ENCODE peak calls at places on chromosomes 6 and 20, in nine cellular contexts. Z is AG08396; E is D341Med; H is GM20000; I is SW 1271; X is AML-193; W is right cardiac atrium; Q is fibroblast of the aortic adventitia; F is activated CD4-positive, alpha-beta T cell treated with anti-CD3 and anti-CD28 coated beads, Interleukin-2, amount 50 U/mL, for 1 hour. D is an unnamed sample.

GRCh38 chr6:97666889-97667288 is 383.9 kb upstream of the MMS22L start:
- DNase-seq in Z (no peak), E (no peak), H (no peak), I (no peak), X (no peak), W (no peak), Q (no peak), F (no peak), D (no peak)

GRCh38 chr6:9250852-9251251 is 815.5 kb upstream of the SLC35B3 start:
- DNase-seq in Z (peak), E (peak), H (peak), I (peak), X (no peak), W (no peak), Q (peak), F (no peak), D (no peak)

GRCh38 chr6:97850458-97851218 is 567.6 kb upstream of the MMS22L start:
- DNase-seq in Z (no peak), E (no peak), H (no peak), I (no peak), X (no peak), W (no peak), Q (peak), F (no peak), D (no peak)

GRCh38 chr6:145736854-145737181 is 1.5 kb upstream of the EPM2A start:
- DNase-seq in Z (peak), E (no peak), H (no peak), I (no peak), X (no peak), W (no peak), Q (peak), F (no peak), D (no peak)

GRCh38 chr6:137033828-137034227 is 10.9 kb downstream of the IL20RA start:
- DNase-seq in Z (no peak), E (no peak), H (peak), I (no peak), X (peak), W (no peak), Q (no peak), F (peak), D (no peak)

GRCh38 chr20:50328161-50328979 is 137.7 kb downstream of the CEBPB start:
- DNase-seq in Z (no peak), E (no peak), H (no peak), I (no peak), X (no peak), W (no peak), Q (no peak), F (no peak), D (no peak)

GRCh38 chr20:62752671-62753501 is 43.4 kb upstream of the MRGBP start:
- DNase-seq in Z (peak), E (no peak), H (no peak), I (no peak), X (no peak), W (peak), Q (no peak), F (no peak), D (no peak)

GRCh38 chr6:169866668-169867521 is 115.5 kb downstream of the ERMARD start:
- DNase-seq in Z (no peak), E (no peak), H (no peak), I (no peak), X (no peak), W (no peak), Q (no peak), F (no peak), D (no peak)

GRCh38 chr20:53078761-53079482 is 106.8 kb downstream of the TSHZ2 start:
- DNase-seq in Z (no peak), E (no peak), H (no peak), I (no peak), X (no peak), W (no peak), Q (no peak), F (no peak), D (peak)

GRCh38 chr20:50438986-50439407 is 71.2 kb upstream of the PTPN1 start:
- DNase-seq in Z (peak), E (no peak), H (no peak), I (peak), X (no peak), W (no peak), Q (peak), F (no peak), D (peak)

D was measured in BE2C.